ENCODE peak calls at places on chromosomes 12 and 14, in four cellular contexts. U is HL-60, X is K562, V is GM12878. C is an unnamed sample.
A peak's percentile ranks its signal among the peaks of the same experiment; 100 is the strongest.

GRCh38 chr14:61694830-61695694 is at the start of gene HIF1A:
- DNase-seq in U (peak; percentile 98), X (peak; percentile 96), V (peak; percentile 96), C (peak; percentile 91)

GRCh38 chr12:130192667-130193345 is 30.5 kb downstream of the FZD10 start:
- DNase-seq in U (no peak), X (no peak), V (no peak), C (no peak)

GRCh38 chr14:74326369-74327152 is 21.7 kb upstream of the VRTN start:
- DNase-seq in U (no peak), X (no peak), V (no peak), C (no peak)

GRCh38 chr12:42809226-42809625 is 219.7 kb upstream of the PRICKLE1 start:
- DNase-seq in U (no peak), X (no peak), V (no peak), C (no peak)

GRCh38 chr12:22333751-22334695 is 484 bp downstream of the ST8SIA1 start:
- DNase-seq in U (no peak), X (no peak), V (no peak), C (no peak)

GRCh38 chr14:69904246-69904645 is 25.0 kb downstream of the SMOC1 start:
- DNase-seq in U (no peak), X (no peak), V (no peak), C (no peak)

GRCh38 chr14:74906923-74907620 is 16.0 kb downstream of the RPS6KL1 start:
- DNase-seq in U (no peak), X (no peak), V (no peak), C (no peak)

GRCh38 chr12:100793182-100793581 is 1.4 kb upstream of the ANO4 start:
- DNase-seq in U (no peak), X (no peak), V (no peak), C (no peak)

GRCh38 chr12:116964740-116965090 is 54.0 kb downstream of the FBXW8 start:
- DNase-seq in U (no peak), X (no peak), V (no peak), C (no peak)

GRCh38 chr12:70609203-70609602 is 28.0 kb downstream of the PTPRB start:
- DNase-seq in U (no peak), X (peak; percentile 15), V (no peak), C (no peak)

GRCh38 chr14:76810953-76811400 is 1.7 kb downstream of the ANGEL1 start:
- DNase-seq in U (peak; percentile 19), X (peak; percentile 55), V (no peak), C (peak; percentile 25)

GRCh38 chr14:99004112-99004511 is 267.9 kb downstream of the BCL11B start:
- DNase-seq in U (peak; percentile 72), X (no peak), V (no peak), C (no peak)

GRCh38 chr14:66074546-66074945 is 411.6 kb upstream of the CCDC196 start:
- DNase-seq in U (no peak), X (no peak), V (no peak), C (no peak)

GRCh38 chr14:99754141-99755067 is 38.8 kb upstream of the EML1 start:
- DNase-seq in U (no peak), X (no peak), V (no peak), C (no peak)

GRCh38 chr14:80567905-80568512 is 356.7 kb upstream of the DIO2 start:
- DNase-seq in U (no peak), X (no peak), V (no peak), C (no peak)

GRCh38 chr14:63726499-63726898 is 1.4 kb downstream of the SGPP1 start:
- DNase-seq in U (no peak), X (no peak), V (no peak), C (no peak)

GRCh38 chr14:49550284-49551184 is 35.6 kb downstream of the RPS29 start:
- DNase-seq in U (no peak), X (no peak), V (no peak), C (no peak)

GRCh38 chr12:132030367-132031038 is 80.8 kb downstream of the EP400 start:
- DNase-seq in U (no peak), X (no peak), V (no peak), C (no peak)

GRCh38 chr12:56987551-56988053 is 18.7 kb downstream of the ZBTB39 start:
- DNase-seq in U (peak; percentile 80), X (peak; percentile 91), V (no peak), C (peak; percentile 54)

GRCh38 chr14:74506408-74506807 is 12.8 kb downstream of the ISCA2 start:
- DNase-seq in U (no peak), X (no peak), V (no peak), C (no peak)

GRCh38 chr14:23910081-23910875 is 43.3 kb upstream of the DHRS4 start:
- DNase-seq in U (peak; percentile 18), X (peak; percentile 46), V (no peak), C (peak; percentile 25)

GRCh38 chr14:104731249-104731924 is 7.4 kb downstream of the ADSS1 start:
- DNase-seq in U (no peak), X (peak; percentile 54), V (no peak), C (no peak)

GRCh38 chr12:42556917-42557316 is 32.6 kb downstream of the PRICKLE1 start:
- DNase-seq in U (no peak), X (no peak), V (no peak), C (no peak)

GRCh38 chr14:62706217-62706616 is 339.0 kb downstream of the KCNH5 start:
- DNase-seq in U (no peak), X (no peak), V (no peak), C (no peak)

GRCh38 chr14:22339277-22339676 is 249.7 kb downstream of the DAD1 start:
- DNase-seq in U (no peak), X (peak; percentile 4), V (no peak), C (no peak)

GRCh38 chr14:34297786-34298520 is 164.1 kb downstream of the SPTSSA start:
- DNase-seq in U (no peak), X (no peak), V (no peak), C (no peak)

GRCh38 chr14:100237735-100238418 is 1.1 kb upstream of the YY1 start:
- DNase-seq in U (peak; percentile 73), X (peak; percentile 65), V (no peak), C (peak; percentile 32)

GRCh38 chr12:133120385-133121191 is 9.5 kb downstream of the ZNF891 start:
- DNase-seq in U (no peak), X (no peak), V (no peak), C (no peak)

GRCh38 chr12:26651566-26652188 is 181.3 kb downstream of the ITPR2 start:
- DNase-seq in U (peak; percentile 56), X (peak; percentile 70), V (peak; percentile 21), C (peak; percentile 23)

GRCh38 chr12:40566246-40566645 is 126.0 kb upstream of the CNTN1 start:
- DNase-seq in U (no peak), X (no peak), V (no peak), C (no peak)

GRCh38 chr12:95633671-95634465 is 82.6 kb upstream of the USP44 start:
- DNase-seq in U (no peak), X (no peak), V (no peak), C (no peak)

GRCh38 chr14:93778856-93779629 is 9.2 kb downstream of the PRIMA1 start:
- DNase-seq in U (no peak), X (no peak), V (no peak), C (no peak)

GRCh38 chr14:31395119-31395518 is 25.2 kb downstream of the HEATR5A start:
- DNase-seq in U (no peak), X (no peak), V (no peak), C (no peak)

GRCh38 chr14:29390046-29390841 is 537.4 kb downstream of the PRKD1 start:
- DNase-seq in U (no peak), X (no peak), V (no peak), C (no peak)

GRCh38 chr12:52788876-52789636 is 6.9 kb downstream of the KRT3 start:
- DNase-seq in U (no peak), X (no peak), V (no peak), C (no peak)

GRCh38 chr14:70898346-70898745 is 8.9 kb upstream of the PCNX1 start:
- DNase-seq in U (no peak), X (no peak), V (no peak), C (no peak)

GRCh38 chr12:98422809-98423208 is 92.6 kb upstream of the TMPO start:
- DNase-seq in U (no peak), X (peak; percentile 15), V (no peak), C (no peak)

GRCh38 chr12:72499244-72499643 is 227.1 kb downstream of the TRHDE start:
- DNase-seq in U (no peak), X (no peak), V (no peak), C (no peak)

DNA sequence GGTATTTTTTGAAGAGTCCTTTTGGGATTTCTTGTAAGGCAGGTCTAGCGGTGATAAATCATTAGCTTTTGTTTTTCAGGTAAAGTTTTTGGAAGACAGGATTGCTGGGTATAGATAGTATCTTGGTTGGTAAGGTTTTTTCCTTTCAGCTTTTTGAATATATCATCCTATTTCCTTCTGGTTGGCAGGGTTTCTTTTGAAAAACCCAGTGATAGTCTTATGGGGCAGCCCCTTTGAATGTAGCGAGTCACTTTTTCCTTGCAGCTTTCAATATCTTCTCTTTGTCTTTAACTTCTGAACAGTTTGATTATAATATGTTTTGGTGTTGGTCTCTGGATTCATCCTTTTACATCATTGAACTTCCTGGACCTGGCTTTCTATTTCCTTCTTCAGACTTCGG is 20.2 kb downstream of the TMX1 start:
- DNase-seq in U (no peak), X (no peak), V (no peak), C (no peak)
- TF ChIP-seq SPI1 in U (no peak), X (no peak), V (no peak), C (no peak)

GRCh38 chr12:88325076-88325827 is 183.1 kb downstream of the TMTC3 start:
- DNase-seq in U (no peak), X (no peak), V (no peak), C (no peak)
- TF ChIP-seq SPI1 in U (no peak), X (no peak), V (no peak), C (no peak)

DNA sequence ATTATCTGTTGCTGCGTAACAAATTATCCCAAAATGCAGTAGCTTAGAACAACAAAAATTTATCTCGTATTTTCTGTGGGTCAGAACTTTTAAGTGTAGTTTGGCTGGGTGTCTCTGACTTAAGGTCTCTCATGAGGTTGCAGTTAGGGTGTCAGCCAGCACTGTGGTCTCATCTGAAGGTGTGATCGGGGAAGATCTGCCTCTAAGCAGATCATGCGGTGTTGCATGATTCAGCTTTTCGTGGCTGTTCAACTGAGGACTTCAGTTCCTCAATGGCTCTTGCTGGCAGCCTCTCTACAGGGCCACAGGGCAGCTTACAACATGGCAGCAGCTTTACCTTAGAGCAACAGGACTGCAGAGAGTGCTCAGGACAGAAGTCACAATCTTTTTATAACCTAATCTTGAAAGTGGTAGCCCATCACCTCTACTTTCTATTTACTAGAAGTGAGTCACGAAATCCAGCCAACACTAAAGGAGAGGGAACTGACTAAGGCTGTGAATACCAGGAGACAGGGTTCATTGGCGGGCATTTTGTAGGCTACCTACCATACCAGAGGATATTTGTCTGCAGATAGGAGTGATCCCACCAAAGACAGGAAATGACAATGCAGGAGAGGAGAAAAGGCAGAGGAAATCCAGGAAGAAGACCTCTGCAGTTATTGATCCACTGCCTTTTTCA is 1.8 kb upstream of the TMPRSS12 start:
- DNase-seq in U (peak; percentile 6), X (no peak), V (no peak), C (no peak)
- TF ChIP-seq SPI1 in U (no peak), X (no peak), V (no peak), C (no peak)

DNA sequence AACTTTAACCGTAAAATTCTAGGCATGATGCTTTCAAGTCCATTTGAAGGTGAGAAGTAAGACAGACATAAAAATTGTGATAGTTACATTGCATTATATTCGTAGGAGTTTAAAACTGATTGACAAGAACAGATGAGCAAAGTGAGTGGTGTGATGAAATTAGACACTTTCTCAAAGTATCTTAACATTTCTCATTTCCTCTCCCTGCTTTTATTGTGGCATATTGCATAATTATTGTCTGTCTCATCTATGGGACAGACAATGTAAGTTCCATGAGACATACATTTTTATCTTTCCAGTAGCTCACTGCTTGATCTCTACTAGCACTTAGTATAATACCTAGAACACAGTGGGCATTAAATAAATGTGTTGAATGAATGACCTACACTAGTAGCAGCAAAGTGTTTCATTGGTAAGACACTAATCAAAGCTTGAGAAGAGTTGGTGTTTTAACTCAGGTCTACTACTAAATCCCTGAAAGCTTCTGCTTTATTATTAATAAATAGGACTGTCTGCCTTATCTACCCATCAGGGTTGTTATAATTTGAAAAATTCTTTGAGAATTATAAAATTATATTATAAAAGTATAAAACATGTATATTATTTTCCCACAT is 19.0 kb downstream of the A2M start:
- DNase-seq in U (no peak), X (no peak), V (no peak), C (no peak)
- TF ChIP-seq SPI1 in U (no peak), X (no peak), V (no peak), C (no peak)

C was measured in GM12891.